ENCODE peak calls at places on chromosomes 3 and 15, in eight cellular contexts. L is heart right ventricle, K is right atrium auricular region, M is lung, H is adrenal gland, A is body of pancreas, T is ascending aorta, J is lower lobe of right lung. U is an unnamed sample. For H3K4me1, the result is how much of the 10 kb centered on the place peaks cover.

GRCh38 chr3:44932986-44933944 is 42.7 kb downstream of the ZDHHC3 start:
- DNase-seq in L (no peak), K (no peak), M (no peak), H (no peak), A (no peak), T (no peak), J (no peak), U (no peak)

GRCh38 chr3:78613366-78614008 is 1154.3 kb downstream of the ROBO1 start:
- DNase-seq in L (no peak), K (no peak), M (no peak), H (no peak), A (no peak), T (no peak), J (no peak), U (no peak)

GRCh38 chr15:85330941-85331588 is 49.3 kb upstream of the AKAP13 start:
- DNase-seq in L (peak), K (peak), M (peak), H (peak), A (peak), T (peak), J (peak), U (peak)

GRCh38 chr3:3288288-3288687 is 108.8 kb upstream of the CRBN start:
- DNase-seq in L (no peak), K (no peak), M (no peak), H (no peak), A (no peak), T (no peak), J (no peak), U (no peak)

GRCh38 chr3:169026543-169027181 is 636.9 kb downstream of the MECOM start:
- DNase-seq in L (no peak), K (no peak), M (no peak), H (no peak), A (no peak), T (no peak), J (no peak), U (no peak)

GRCh38 chr3:13308406-13308805 is 111.7 kb downstream of the NUP210 start:
- DNase-seq in L (no peak), K (no peak), M (no peak), H (peak), A (peak), T (no peak), J (peak), U (peak)

GRCh38 chr3:184334470-184335158 is 2.8 kb upstream of the FAM131A start:
- DNase-seq in L (no peak), K (no peak), M (no peak), H (peak), A (no peak), T (no peak), J (no peak), U (no peak)

GRCh38 chr3:33791477-33792166 is 6.8 kb upstream of the PDCD6IP start:
- DNase-seq in L (no peak), K (no peak), M (no peak), H (no peak), A (no peak), T (peak), J (peak), U (peak)

GRCh38 chr15:36612063-36612788 is 32.8 kb downstream of the CDIN1 start:
- DNase-seq in L (no peak), K (no peak), M (no peak), H (no peak), A (no peak), T (no peak), J (no peak), U (no peak)

GRCh38 chr3:153274521-153274920 is 112.5 kb downstream of the RAP2B start:
- DNase-seq in L (no peak), K (no peak), M (no peak), H (no peak), A (no peak), T (no peak), J (no peak), U (no peak)
- TF ChIP-seq CTCF in L (no peak), K (no peak), M (no peak), H (no peak), A (no peak), T (no peak), J (no peak), U (no peak)

GRCh38 chr15:97706059-97706458 is 254.4 kb upstream of the ARRDC4 start:
- DNase-seq in L (no peak), K (no peak), M (no peak), H (no peak), A (no peak), T (no peak), J (no peak), U (no peak)
- H3K4me1 ChIP-seq in L (under half), K (under half), M (under half), H (under half), A (under half), T (under half), J (under half), U (under half)

GRCh38 chr3:58151637-58152036 is 59.1 kb downstream of the DNASE1L3 start:
- DNase-seq in L (peak), K (no peak), M (no peak), H (peak), A (peak), T (no peak), J (no peak), U (no peak)
- H3K27ac ChIP-seq in L (no peak), K (no peak), M (no peak), H (no peak), A (no peak), T (no peak), J (no peak), U (no peak)

DNA sequence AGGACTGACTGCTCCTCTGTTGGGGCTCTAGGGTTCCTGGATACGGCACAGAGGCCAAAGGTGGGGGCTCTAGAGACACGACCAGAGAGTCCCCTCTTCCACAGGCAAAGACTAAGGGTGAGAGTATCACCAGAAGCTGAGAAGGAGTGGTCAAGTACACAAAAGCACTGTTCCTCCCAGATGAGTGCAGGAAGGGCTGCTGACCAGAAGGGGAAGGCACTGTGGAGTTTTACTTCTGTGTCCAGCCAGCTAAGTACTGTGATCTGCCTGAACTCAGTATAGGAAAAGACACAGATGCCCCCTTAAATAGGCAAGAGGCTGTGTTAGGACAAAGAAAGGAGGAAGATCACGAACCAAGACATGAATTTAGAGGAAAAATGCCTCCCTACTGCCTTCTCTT is 11.7 kb downstream of the MRPS11 start:
- DNase-seq in L (no peak), K (no peak), M (no peak), H (no peak), A (no peak), T (no peak), J (no peak), U (no peak)
- TF ChIP-seq CTCF in L (no peak), K (no peak), M (no peak), H (no peak), A (no peak), T (no peak), J (no peak), U (no peak)

U was measured in RWPE2.